ENCODE peak calls at places on chromosome X, in nine cellular contexts. E, H, Q, J, X, V, N, T and K are unnamed samples.

GRCh38 chrX:145825896-145826295 is 8.3 kb downstream of the SLITRK2 start:
- DNase-seq in E (no peak), H (no peak), Q (peak), J (no peak), X (no peak), V (no peak), N (no peak), T (no peak), K (no peak)

GRCh38 chrX:77276742-77277141 is 170.4 kb upstream of the FGF16 start:
- DNase-seq in E (no peak), H (no peak), Q (no peak), J (no peak), X (no peak), V (no peak), N (no peak), T (no peak), K (no peak)

GRCh38 chrX:129808829-129809745 is 29.3 kb downstream of the SASH3 start:
- DNase-seq in E (no peak), H (no peak), Q (no peak), J (peak), X (no peak), V (no peak), N (no peak), T (no peak), K (no peak)

GRCh38 chrX:63050225-63050624 is 300.9 kb downstream of the SPIN4 start:
- DNase-seq in E (no peak), H (no peak), Q (no peak), J (no peak), X (no peak), V (no peak), N (no peak), T (no peak), K (no peak)

GRCh38 chrX:21989415-21989814 is 42.7 kb upstream of the PHEX start:
- DNase-seq in E (no peak), H (no peak), Q (no peak), J (no peak), X (no peak), V (no peak), N (no peak), T (no peak), K (no peak)

GRCh38 chrX:108914791-108915190 is 178.4 kb upstream of the IRS4 start:
- DNase-seq in E (no peak), H (no peak), Q (no peak), J (no peak), X (no peak), V (no peak), N (no peak), T (no peak), K (no peak)

GRCh38 chrX:123736333-123736921 is 3.6 kb upstream of the THOC2 start:
- DNase-seq in E (no peak), H (peak), Q (peak), J (no peak), X (no peak), V (no peak), N (no peak), T (no peak), K (no peak)

GRCh38 chrX:49272426-49272825 is 2.8 kb downstream of the PPP1R3F start:
- DNase-seq in E (no peak), H (no peak), Q (no peak), J (no peak), X (no peak), V (no peak), N (no peak), T (no peak), K (no peak)

GRCh38 chrX:151712253-151712652 is 3.6 kb upstream of the FATE1 start:
- DNase-seq in E (no peak), H (no peak), Q (no peak), J (no peak), X (no peak), V (no peak), N (no peak), T (no peak), K (no peak)

GRCh38 chrX:43008356-43008755 is 230.4 kb upstream of the PPP1R2C start:
- DNase-seq in E (no peak), H (no peak), Q (no peak), J (no peak), X (no peak), V (no peak), N (no peak), T (no peak), K (no peak)

GRCh38 chrX:121322159-121322558 is 274.7 kb downstream of the GLUD2 start:
- DNase-seq in E (no peak), H (no peak), Q (no peak), J (no peak), X (no peak), V (no peak), N (no peak), T (no peak), K (no peak)

GRCh38 chrX:102345916-102346315 is 93.9 kb downstream of the NXF2B start:
- DNase-seq in E (peak), H (no peak), Q (peak), J (peak), X (peak), V (peak), N (no peak), T (peak), K (no peak)

GRCh38 chrX:45846328-45846727 is 645.7 kb upstream of the DIPK2B start:
- DNase-seq in E (no peak), H (no peak), Q (no peak), J (no peak), X (no peak), V (no peak), N (no peak), T (no peak), K (no peak)

GRCh38 chrX:152945021-152945979 is 47.4 kb downstream of the ZNF185 start:
- DNase-seq in E (no peak), H (no peak), Q (no peak), J (no peak), X (no peak), V (no peak), N (no peak), T (no peak), K (no peak)

GRCh38 chrX:118644378-118644777 is 83.0 kb upstream of the IL13RA1 start:
- DNase-seq in E (no peak), H (no peak), Q (peak), J (peak), X (no peak), V (no peak), N (no peak), T (no peak), K (no peak)

GRCh38 chrX:2614911-2615310 is 76.2 kb upstream of the CD99 start:
- DNase-seq in E (no peak), H (peak), Q (peak), J (peak), X (no peak), V (no peak), N (no peak), T (no peak), K (no peak)

GRCh38 chrX:153370293-153371055 is 30.7 kb downstream of the PNMA6E start:
- DNase-seq in E (no peak), H (no peak), Q (no peak), J (no peak), X (no peak), V (no peak), N (no peak), T (no peak), K (no peak)

GRCh38 chrX:130118396-130118795 is 8.1 kb upstream of the ELF4 start:
- DNase-seq in E (no peak), H (no peak), Q (peak), J (peak), X (no peak), V (no peak), N (no peak), T (no peak), K (no peak)

GRCh38 chrX:21956783-21957182 is 16.3 kb downstream of the SMS start:
- DNase-seq in E (no peak), H (no peak), Q (no peak), J (no peak), X (no peak), V (no peak), N (no peak), T (no peak), K (no peak)

GRCh38 chrX:17917945-17918577 is 57.0 kb upstream of the RAI2 start:
- DNase-seq in E (no peak), H (no peak), Q (no peak), J (no peak), X (no peak), V (no peak), N (no peak), T (no peak), K (no peak)

GRCh38 chrX:53089224-53089842 is 4.6 kb upstream of the KANTR start:
- DNase-seq in E (no peak), H (no peak), Q (peak), J (peak), X (peak), V (no peak), N (no peak), T (no peak), K (no peak)

GRCh38 chrX:102712216-102712966 is at the start of gene GPRASP2:
- DNase-seq in E (peak), H (no peak), Q (peak), J (no peak), X (peak), V (peak), N (peak), T (peak), K (peak)

GRCh38 chrX:149131780-149132179 is 373.3 kb downstream of the IDS start:
- DNase-seq in E (no peak), H (no peak), Q (no peak), J (peak), X (no peak), V (no peak), N (no peak), T (no peak), K (no peak)

GRCh38 chrX:49186125-49187027 is at the start of gene PRICKLE3:
- DNase-seq in E (peak), H (no peak), Q (peak), J (peak), X (peak), V (peak), N (peak), T (peak), K (no peak)

GRCh38 chrX:11437642-11438379 is 144.6 kb downstream of the AMELX start:
- DNase-seq in E (no peak), H (no peak), Q (peak), J (peak), X (peak), V (no peak), N (peak), T (no peak), K (no peak)

GRCh38 chrX:85870585-85870984 is 176.8 kb downstream of the CHM start:
- DNase-seq in E (no peak), H (no peak), Q (no peak), J (no peak), X (no peak), V (no peak), N (no peak), T (no peak), K (no peak)

GRCh38 chrX:151981129-151981528 is 6.7 kb upstream of the GABRE start:
- DNase-seq in E (no peak), H (peak), Q (no peak), J (peak), X (no peak), V (no peak), N (no peak), T (no peak), K (no peak)

GRCh38 chrX:153970398-153971123 is 1.1 kb downstream of the HCFC1 start:
- DNase-seq in E (peak), H (peak), Q (peak), J (peak), X (no peak), V (no peak), N (no peak), T (no peak), K (no peak)

GRCh38 chrX:140510306-140510676 is 5.4 kb upstream of the SOX3 start:
- DNase-seq in E (peak), H (no peak), Q (no peak), J (no peak), X (no peak), V (no peak), N (no peak), T (no peak), K (no peak)

GRCh38 chrX:153434801-153435200 is 11.1 kb downstream of the TREX2 start:
- DNase-seq in E (no peak), H (no peak), Q (no peak), J (no peak), X (no peak), V (no peak), N (no peak), T (no peak), K (no peak)

GRCh38 chrX:34404386-34405070 is 252.6 kb downstream of the TMEM47 start:
- DNase-seq in E (no peak), H (no peak), Q (peak), J (peak), X (no peak), V (no peak), N (no peak), T (no peak), K (no peak)

GRCh38 chrX:69163936-69164741 is 1.1 kb downstream of the PJA1 start:
- DNase-seq in E (no peak), H (no peak), Q (peak), J (no peak), X (peak), V (no peak), N (peak), T (no peak), K (no peak)

GRCh38 chrX:54492340-54492739 is 3.7 kb downstream of the FGD1 start:
- DNase-seq in E (no peak), H (no peak), Q (no peak), J (peak), X (no peak), V (no peak), N (no peak), T (no peak), K (no peak)

GRCh38 chrX:153740631-153741222 is 16.1 kb downstream of the ABCD1 start:
- DNase-seq in E (no peak), H (no peak), Q (no peak), J (no peak), X (no peak), V (no peak), N (no peak), T (no peak), K (no peak)

GRCh38 chrX:29902004-29902403 is 313.4 kb upstream of the MAGEB2 start:
- DNase-seq in E (no peak), H (no peak), Q (no peak), J (no peak), X (no peak), V (no peak), N (no peak), T (no peak), K (no peak)

DNA sequence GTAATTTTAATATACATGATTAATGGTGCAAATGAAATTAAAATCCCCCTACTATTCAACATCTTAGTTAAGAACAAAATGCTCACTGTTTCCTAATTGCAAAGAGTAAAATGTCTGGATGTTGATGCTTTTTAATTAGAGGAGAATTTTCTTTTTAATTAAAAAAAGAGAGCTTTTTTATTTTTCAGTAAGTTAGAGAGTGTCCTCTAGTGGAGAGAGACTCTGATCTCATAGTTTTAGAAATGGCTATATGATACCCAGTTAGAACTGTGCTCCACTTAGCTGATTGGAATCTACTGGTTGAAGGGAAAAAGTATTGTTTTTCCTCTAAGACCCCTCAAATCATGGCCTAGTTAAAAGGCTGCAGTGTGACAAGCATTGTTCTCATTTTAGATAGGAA is 312.0 kb upstream of the MAGEB2 start:
- DNase-seq in E (no peak), H (no peak), Q (no peak), J (peak), X (no peak), V (no peak), N (no peak), T (no peak), K (no peak)
- TF ChIP-seq CTCF in E (no peak), H (no peak), Q (peak), J (peak), X (no peak), V (no peak), N (peak), T (peak), K (no peak)

GRCh38 chrX:44092778-44093177 is 119.6 kb upstream of the NDP start:
- DNase-seq in E (no peak), H (no peak), Q (no peak), J (no peak), X (no peak), V (no peak), N (no peak), T (no peak), K (no peak)

GRCh38 chrX:44093431-44093830 is 120.2 kb upstream of the NDP start:
- DNase-seq in E (no peak), H (no peak), Q (no peak), J (no peak), X (no peak), V (no peak), N (no peak), T (no peak), K (no peak)

GRCh38 chrX:44082829-44083228 is 109.6 kb upstream of the NDP start:
- DNase-seq in E (no peak), H (no peak), Q (no peak), J (no peak), X (no peak), V (no peak), N (no peak), T (no peak), K (no peak)

GRCh38 chrX:44088755-44089154 is 115.6 kb upstream of the NDP start:
- DNase-seq in E (no peak), H (no peak), Q (no peak), J (no peak), X (no peak), V (no peak), N (no peak), T (no peak), K (no peak)
- TF ChIP-seq CTCF in E (no peak), H (no peak), Q (no peak), J (no peak), X (no peak), V (no peak), N (no peak), T (no peak), K (no peak)

GRCh38 chrX:46913710-46914109 is 1.5 kb downstream of the JADE3 start:
- DNase-seq in E (no peak), H (no peak), Q (peak), J (peak), X (peak), V (peak), N (no peak), T (peak), K (no peak)

GRCh38 chrX:46910415-46910814 is 1.8 kb upstream of the JADE3 start:
- DNase-seq in E (no peak), H (no peak), Q (no peak), J (no peak), X (no peak), V (no peak), N (no peak), T (no peak), K (no peak)

GRCh38 chrX:46916273-46916672 is 4.1 kb downstream of the JADE3 start:
- DNase-seq in E (no peak), H (no peak), Q (no peak), J (no peak), X (no peak), V (no peak), N (no peak), T (no peak), K (no peak)

GRCh38 chrX:46912098-46912672 is at the start of gene JADE3:
- DNase-seq in E (peak), H (no peak), Q (peak), J (peak), X (peak), V (peak), N (peak), T (peak), K (peak)

DNA sequence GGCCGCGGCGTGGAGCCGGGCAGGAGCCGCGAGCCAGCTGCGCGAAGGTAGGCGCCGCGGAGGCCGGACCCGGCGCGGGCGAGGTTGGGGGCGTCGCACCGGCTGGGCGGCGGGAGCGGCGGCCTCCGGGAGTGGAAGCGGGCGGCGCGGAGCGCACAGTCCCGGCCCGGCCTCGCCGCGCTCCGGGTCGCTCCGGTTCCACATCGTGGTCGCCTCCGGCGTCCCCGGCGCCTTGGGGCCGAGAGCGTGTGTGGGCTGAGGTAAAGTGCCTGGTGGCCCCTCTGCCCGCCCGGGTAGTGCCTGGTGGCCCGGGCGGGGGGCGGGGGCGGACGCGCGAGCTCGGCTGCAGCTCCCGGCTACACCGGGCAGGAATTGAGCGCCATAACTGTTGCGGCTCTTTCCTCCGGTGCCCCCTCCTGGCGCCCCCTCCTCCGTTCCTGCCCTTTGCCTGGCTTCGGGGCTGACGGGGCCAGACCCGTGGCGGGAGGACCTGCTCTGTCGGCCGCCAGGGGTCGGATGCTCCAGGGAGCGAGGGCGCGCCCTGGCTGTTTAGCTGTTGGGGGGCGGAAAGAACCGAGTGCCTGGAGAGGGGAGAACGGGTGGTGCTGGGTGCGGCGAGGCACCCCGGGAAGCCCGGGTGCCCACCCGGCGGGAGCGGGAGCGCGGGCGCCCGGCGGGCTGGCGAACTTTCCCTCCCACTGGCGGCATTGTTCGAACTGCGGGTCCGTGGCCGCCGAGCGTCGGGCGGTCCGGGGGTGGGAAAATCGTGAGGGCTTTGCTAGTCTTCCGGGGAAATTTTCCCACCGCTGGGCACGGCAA is 661 bp downstream of the JADE3 start:
- DNase-seq in E (peak), H (no peak), Q (peak), J (peak), X (peak), V (peak), N (peak), T (peak), K (peak)
- TF ChIP-seq CTCF in E (peak), H (peak), Q (peak), J (peak), X (peak), V (peak), N (peak), T (peak), K (peak)

DNA sequence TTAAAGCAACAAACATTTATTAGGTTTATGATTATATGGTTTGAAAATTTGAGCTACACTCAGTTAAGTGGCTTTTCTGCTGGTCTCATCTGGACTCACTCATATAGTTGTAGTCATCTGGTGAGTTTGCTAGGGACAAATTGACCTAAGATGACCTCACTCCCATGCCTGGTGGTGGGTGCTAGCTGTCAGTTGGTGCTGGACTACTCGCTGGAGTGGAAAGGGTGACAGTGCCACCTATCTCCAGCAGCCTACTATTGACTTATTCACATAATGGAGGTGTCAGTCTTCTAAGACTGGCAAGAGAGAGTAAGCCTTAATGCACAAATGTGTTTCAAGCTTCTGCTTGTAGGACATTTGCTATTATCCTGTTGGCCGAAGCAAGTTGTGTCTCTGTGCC is 88.2 kb downstream of the TASL start:
- DNase-seq in E (no peak), H (no peak), Q (no peak), J (no peak), X (no peak), V (no peak), N (no peak), T (no peak), K (no peak)
- TF ChIP-seq CTCF in E (peak), H (no peak), Q (no peak), J (no peak), X (no peak), V (no peak), N (no peak), T (no peak), K (no peak)